ENCODE peak calls at places on chromosomes 1 and 21, in four cellular contexts. G is AG08396; M is stimulated activated CD4-positive, alpha-beta T cell treated with anti-CD3 and anti-CD28 coated beads, Interleukin-12 subunit alpha, Interleukin-12 subunit beta, amount 100 ng/mL, for 4 hours; B is iPS-NIHi11. W is an unnamed sample.
A peak's percentile ranks its signal among the peaks of the same experiment; 100 is the strongest.

GRCh38 chr1:201539561-201540404 is 856 bp downstream of the NAV1 start:
- DNase-seq in G (no peak), M (no peak), B (peak; percentile 51), W (peak; percentile 86)

GRCh38 chr1:203127672-203128611 is at the start of gene ADORA1:
- DNase-seq in G (peak; percentile 76), M (no peak), B (peak; percentile 81), W (no peak)

GRCh38 chr1:44672254-44672955 is 1.9 kb downstream of the TMEM53 start:
- DNase-seq in G (no peak), M (no peak), B (no peak), W (peak; percentile 75)

GRCh38 chr1:14842891-14843290 is 244.4 kb downstream of the KAZN start:
- DNase-seq in G (peak; percentile 45), M (no peak), B (no peak), W (no peak)

GRCh38 chr1:194786027-194786426 is 1599.6 kb upstream of the B3GALT2 start:
- DNase-seq in G (no peak), M (no peak), B (no peak), W (no peak)

GRCh38 chr1:153390938-153391710 is at the start of gene S100A8:
- DNase-seq in G (no peak), M (no peak), B (no peak), W (no peak)

GRCh38 chr1:151372411-151372934 is at the start of gene SELENBP1:
- DNase-seq in G (peak; percentile 78), M (no peak), B (peak; percentile 81), W (peak; percentile 64)

GRCh38 chr1:188372821-188373220 is 1544.1 kb downstream of the PLA2G4A start:
- DNase-seq in G (no peak), M (no peak), B (no peak), W (no peak)

GRCh38 chr21:41953831-41954653 is at the start of gene C2CD2:
- DNase-seq in G (peak; percentile 98), M (peak; percentile 32), B (peak; percentile 94), W (peak; percentile 86)

GRCh38 chr1:203306089-203306969 is 1.0 kb downstream of the BTG2 start:
- DNase-seq in G (peak; percentile 80), M (peak; percentile 33), B (peak; percentile 47), W (peak; percentile 83)

GRCh38 chr1:210123924-210124589 is 108.5 kb upstream of the SERTAD4 start:
- DNase-seq in G (peak; percentile 4), M (no peak), B (no peak), W (peak; percentile 43)

GRCh38 chr1:26043765-26044164 is 2.2 kb downstream of the SLC30A2 start:
- DNase-seq in G (no peak), M (no peak), B (no peak), W (no peak)

GRCh38 chr1:195664628-195665027 is 943.6 kb downstream of the KCNT2 start:
- DNase-seq in G (no peak), M (no peak), B (no peak), W (no peak)

GRCh38 chr1:28955930-28956552 is 41.7 kb downstream of the EPB41 start:
- DNase-seq in G (no peak), M (no peak), B (no peak), W (no peak)

GRCh38 chr1:47794081-47794480 is 203.1 kb downstream of the TRABD2B start:
- DNase-seq in G (no peak), M (no peak), B (no peak), W (no peak)

GRCh38 chr1:51948491-51948915 is 42.0 kb downstream of the RAB3B start:
- DNase-seq in G (no peak), M (no peak), B (no peak), W (no peak)

GRCh38 chr1:201732351-201732750 is 96.6 kb upstream of the IPO9 start:
- DNase-seq in G (no peak), M (no peak), B (no peak), W (no peak)

GRCh38 chr1:154983776-154984466 is 777 bp downstream of the FLAD1 start:
- DNase-seq in G (no peak), M (peak; percentile 11), B (no peak), W (no peak)

GRCh38 chr1:167915528-167916102 is 1.7 kb upstream of the ADCY10 start:
- DNase-seq in G (no peak), M (no peak), B (no peak), W (no peak)

GRCh38 chr1:178634445-178634844 is 90.6 kb upstream of the RALGPS2 start:
- DNase-seq in G (no peak), M (no peak), B (no peak), W (no peak)

GRCh38 chr21:41135715-41136114 is 32.2 kb upstream of the BACE2 start:
- DNase-seq in G (no peak), M (no peak), B (no peak), W (no peak)

GRCh38 chr1:19637606-19638005 is 6.5 kb upstream of the NBL1 start:
- DNase-seq in G (no peak), M (no peak), B (no peak), W (no peak)

GRCh38 chr1:6612641-6613360 is 730 bp upstream of the PHF13 start:
- DNase-seq in G (peak; percentile 87), M (no peak), B (no peak), W (peak; percentile 68)